ENCODE peak calls at places on chromosomes 11 and 22, in five cellular contexts. One of them, this sample, is unnamed.

GRCh38 chr11:130945945-130946344 is 29.7 kb upstream of the SNX19 start:
- DNase-seq in GM12878: no peak
- DNase-seq in K562: no peak
- DNase-seq in HepG2: no peak
- DNase-seq in H1: no peak
- DNase-seq in this sample: no peak

GRCh38 chr22:32473388-32473952 is 1.1 kb upstream of the FBXO7 start:
- DNase-seq in GM12878: peak
- DNase-seq in K562: peak
- DNase-seq in HepG2: peak
- DNase-seq in H1: no peak
- DNase-seq in this sample: peak

GRCh38 chr22:43477966-43478365 is 66.2 kb downstream of the MPPED1 start:
- DNase-seq in GM12878: no peak
- DNase-seq in K562: no peak
- DNase-seq in HepG2: no peak
- DNase-seq in H1: no peak
- DNase-seq in this sample: no peak

GRCh38 chr11:495537-495931 is 11.5 kb downstream of the RNH1 start:
- DNase-seq in GM12878: no peak
- DNase-seq in K562: no peak
- DNase-seq in HepG2: no peak
- DNase-seq in H1: no peak
- DNase-seq in this sample: no peak

GRCh38 chr11:28715726-28716125 is 607.5 kb downstream of the METTL15 start:
- DNase-seq in GM12878: no peak
- DNase-seq in K562: no peak
- DNase-seq in HepG2: no peak
- DNase-seq in H1: peak
- DNase-seq in this sample: peak

GRCh38 chr11:73241300-73241699 is 23.2 kb downstream of the P2RY2 start:
- DNase-seq in GM12878: no peak
- DNase-seq in K562: no peak
- DNase-seq in HepG2: no peak
- DNase-seq in H1: no peak
- DNase-seq in this sample: no peak

GRCh38 chr11:43582837-43583462 is 97.6 kb upstream of the HSD17B12 start:
- DNase-seq in GM12878: no peak
- DNase-seq in K562: no peak
- DNase-seq in HepG2: no peak
- DNase-seq in H1: no peak
- DNase-seq in this sample: peak

GRCh38 chr11:11667056-11667455 is 45.3 kb upstream of the GALNT18 start:
- DNase-seq in GM12878: no peak
- DNase-seq in K562: no peak
- DNase-seq in HepG2: no peak
- DNase-seq in H1: no peak
- DNase-seq in this sample: no peak

GRCh38 chr11:26134481-26135355 is 197.2 kb upstream of the ANO3 start:
- DNase-seq in GM12878: no peak
- DNase-seq in K562: no peak
- DNase-seq in HepG2: peak
- DNase-seq in H1: no peak
- DNase-seq in this sample: peak

DNA sequence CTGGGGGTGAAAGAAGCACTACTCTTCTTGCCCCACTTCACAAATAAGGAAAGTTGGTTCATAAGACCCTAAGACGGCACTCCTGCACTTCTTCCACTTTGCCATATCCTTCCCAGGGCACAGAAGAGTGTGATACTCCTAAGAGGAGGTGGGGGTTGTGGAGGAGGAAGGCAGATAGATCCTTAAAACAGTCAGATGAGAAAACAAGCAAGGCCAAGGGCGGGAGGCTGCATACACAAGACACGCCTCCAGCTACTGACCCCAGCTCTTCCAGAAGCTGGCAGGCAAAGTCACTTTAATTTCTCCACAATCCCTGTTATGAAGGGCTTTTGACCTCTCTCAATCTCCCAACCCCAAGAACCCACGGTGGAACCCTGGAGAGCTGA is 1.6 kb upstream of the CHRM4 start:
- DNase-seq in GM12878: no peak
- DNase-seq in K562: no peak
- DNase-seq in HepG2: no peak
- DNase-seq in H1: no peak
- DNase-seq in this sample: no peak
- H3K4me2 ChIP-seq in GM12878: peak
- H3K4me2 ChIP-seq in K562: peak
- H3K4me2 ChIP-seq in HepG2: peak
- H3K4me2 ChIP-seq in H1: peak
- H3K4me2 ChIP-seq in this sample: peak

DNA sequence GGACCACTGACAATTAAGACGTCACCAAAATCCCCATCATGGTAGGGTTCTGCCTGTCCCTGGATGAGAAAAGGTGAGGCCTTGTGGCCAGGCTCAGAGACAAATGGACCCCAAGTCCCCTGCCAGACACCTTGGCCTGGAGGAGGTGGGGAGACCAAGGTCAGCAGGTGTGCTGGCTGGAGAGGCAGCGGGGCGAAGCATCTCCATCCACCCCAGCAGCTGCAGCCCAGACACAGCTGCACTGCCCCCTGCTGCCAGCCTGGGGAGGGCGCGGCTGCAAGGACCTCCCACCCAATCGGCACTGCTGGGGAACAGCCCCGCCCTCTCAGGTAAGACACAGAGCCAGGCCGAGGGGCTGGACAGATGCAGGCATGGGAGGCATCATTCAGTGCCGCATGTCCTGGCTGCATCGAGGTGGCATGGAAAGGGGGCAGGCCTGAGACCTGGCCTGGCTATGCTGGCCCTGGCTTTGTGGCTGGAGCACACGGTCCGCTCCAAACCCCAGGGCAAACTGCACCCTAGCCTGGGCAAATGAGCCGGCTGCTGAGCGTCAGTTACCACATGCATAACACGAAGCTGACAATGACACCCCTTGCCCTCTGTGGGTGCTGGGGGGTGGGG is 12.2 kb upstream of the MFNG start:
- DNase-seq in GM12878: peak
- DNase-seq in K562: peak
- DNase-seq in HepG2: peak
- DNase-seq in H1: peak
- DNase-seq in this sample: peak
- TF ChIP-seq CREB1 in GM12878: no peak
- TF ChIP-seq CREB1 in K562: no peak
- TF ChIP-seq CREB1 in HepG2: no peak
- TF ChIP-seq CREB1 in H1: no peak
- TF ChIP-seq CREB1 in this sample: no peak

DNA sequence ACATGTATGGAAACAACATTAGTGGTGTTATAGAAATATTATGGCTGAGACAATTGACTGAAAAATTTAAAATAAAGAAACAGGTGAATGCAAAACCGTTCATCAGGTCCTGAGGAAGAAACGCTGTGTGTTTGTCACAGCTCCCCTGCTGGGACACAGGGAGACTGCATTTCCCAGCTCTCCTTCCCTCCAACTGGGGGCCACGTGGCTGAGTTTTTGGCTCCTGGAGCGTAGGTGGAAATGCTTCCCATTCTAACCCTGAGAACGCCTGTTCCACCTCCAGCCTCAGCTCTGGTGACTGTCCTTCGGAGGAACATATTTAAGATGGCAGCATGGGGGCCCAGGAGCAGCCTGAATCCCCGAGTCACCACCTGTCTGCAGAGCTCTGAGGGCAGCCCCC is 398.6 kb downstream of the BRD1 start:
- DNase-seq in GM12878: no peak
- DNase-seq in K562: no peak
- DNase-seq in HepG2: no peak
- DNase-seq in H1: no peak
- DNase-seq in this sample: no peak
- H2AFZ ChIP-seq in GM12878: no peak
- H2AFZ ChIP-seq in K562: no peak
- H2AFZ ChIP-seq in HepG2: no peak
- H2AFZ ChIP-seq in H1: peak
- H2AFZ ChIP-seq in this sample: no peak

GRCh38 chr22:37860796-37861421 is 11.7 kb downstream of the EIF3L start:
- DNase-seq in GM12878: no peak
- DNase-seq in K562: no peak
- DNase-seq in HepG2: no peak
- DNase-seq in H1: no peak
- DNase-seq in this sample: no peak

GRCh38 chr22:37865510-37865909 is 16.3 kb downstream of the EIF3L start:
- DNase-seq in GM12878: no peak
- DNase-seq in K562: no peak
- DNase-seq in HepG2: no peak
- DNase-seq in H1: no peak
- DNase-seq in this sample: no peak

GRCh38 chr22:37862570-37863325 is 13.5 kb downstream of the EIF3L start:
- DNase-seq in GM12878: no peak
- DNase-seq in K562: no peak
- DNase-seq in HepG2: peak
- DNase-seq in H1: no peak
- DNase-seq in this sample: no peak
- H3K4me2 ChIP-seq in GM12878: no peak
- H3K4me2 ChIP-seq in K562: no peak
- H3K4me2 ChIP-seq in HepG2: peak
- H3K4me2 ChIP-seq in H1: no peak
- H3K4me2 ChIP-seq in this sample: no peak

DNA sequence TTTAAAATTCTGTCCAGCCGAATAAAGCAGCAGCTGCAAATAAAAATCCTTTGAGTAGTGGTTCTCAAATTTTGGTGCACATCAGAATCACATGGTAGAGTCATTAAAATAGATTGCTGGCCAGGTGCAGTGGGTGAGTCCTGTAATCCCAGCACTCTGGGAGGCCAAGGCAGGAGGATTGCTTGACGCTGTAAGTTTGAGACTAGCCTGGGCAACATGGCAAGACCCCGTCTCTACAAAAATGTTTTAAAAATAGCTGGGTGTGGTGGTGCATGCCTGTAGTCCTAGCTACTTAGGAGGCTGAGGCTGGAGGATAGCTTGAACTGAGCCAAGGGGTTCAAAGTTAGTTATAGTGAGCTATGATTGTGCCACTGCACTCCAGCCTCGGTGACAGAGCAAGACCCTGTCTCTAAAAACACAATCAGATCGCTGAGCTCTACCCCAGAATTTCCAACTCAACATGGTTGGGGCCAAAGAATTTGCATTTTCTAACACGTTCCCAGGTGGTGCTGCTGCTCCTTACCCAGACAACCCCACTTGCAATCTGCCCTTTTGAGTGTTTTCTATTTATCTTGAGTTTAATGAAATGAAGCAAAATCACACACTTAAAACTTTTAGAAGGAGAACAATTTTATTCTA is 48.8 kb downstream of the BIRC2 start:
- DNase-seq in GM12878: no peak
- DNase-seq in K562: no peak
- DNase-seq in HepG2: no peak
- DNase-seq in H1: no peak
- DNase-seq in this sample: no peak
- TF ChIP-seq CREB1 in GM12878: no peak
- TF ChIP-seq CREB1 in K562: no peak
- TF ChIP-seq CREB1 in HepG2: no peak
- TF ChIP-seq CREB1 in H1: no peak
- TF ChIP-seq CREB1 in this sample: no peak

GRCh38 chr11:19326499-19326898 is 85.8 kb upstream of the E2F8 start:
- DNase-seq in GM12878: no peak
- DNase-seq in K562: no peak
- DNase-seq in HepG2: no peak
- DNase-seq in H1: no peak
- DNase-seq in this sample: no peak
- H2AFZ ChIP-seq in GM12878: no peak
- H2AFZ ChIP-seq in K562: no peak
- H2AFZ ChIP-seq in HepG2: no peak
- H2AFZ ChIP-seq in H1: no peak
- H2AFZ ChIP-seq in this sample: no peak

GRCh38 chr11:16923987-16924386 is 90.2 kb downstream of the PLEKHA7 start:
- DNase-seq in GM12878: no peak
- DNase-seq in K562: peak
- DNase-seq in HepG2: no peak
- DNase-seq in H1: no peak
- DNase-seq in this sample: no peak
- H3K4me2 ChIP-seq in GM12878: peak
- H3K4me2 ChIP-seq in K562: no peak
- H3K4me2 ChIP-seq in HepG2: no peak
- H3K4me2 ChIP-seq in H1: peak
- H3K4me2 ChIP-seq in this sample: peak

GRCh38 chr22:37416806-37417205 is 10.5 kb downstream of the ELFN2 start:
- DNase-seq in GM12878: no peak
- DNase-seq in K562: no peak
- DNase-seq in HepG2: no peak
- DNase-seq in H1: no peak
- DNase-seq in this sample: no peak
- TF ChIP-seq CREB1 in GM12878: no peak
- TF ChIP-seq CREB1 in K562: no peak
- TF ChIP-seq CREB1 in HepG2: no peak
- TF ChIP-seq CREB1 in H1: no peak
- TF ChIP-seq CREB1 in this sample: no peak

GRCh38 chr11:112555491-112556364 is 295.1 kb upstream of the PLET1 start:
- DNase-seq in GM12878: no peak
- DNase-seq in K562: peak
- DNase-seq in HepG2: peak
- DNase-seq in H1: peak
- DNase-seq in this sample: peak
- H2AFZ ChIP-seq in GM12878: no peak
- H2AFZ ChIP-seq in K562: no peak
- H2AFZ ChIP-seq in HepG2: no peak
- H2AFZ ChIP-seq in H1: peak
- H2AFZ ChIP-seq in this sample: peak

This sample was measured in GM23338.